ENCODE peak calls at places on chromosome 2, in six cellular contexts. F, W, A, M, C and V are unnamed samples.

GRCh38 chr2:128469875-128470274 is 151.2 kb upstream of the HS6ST1 start:
- DNase-seq in F (no peak), W (no peak), A (no peak), M (no peak), C (no peak), V (no peak)

GRCh38 chr2:62287895-62288589 is 92.1 kb downstream of the B3GNT2 start:
- DNase-seq in F (no peak), W (peak; percentile 80), A (peak; percentile 94), M (peak; percentile 51), C (peak; percentile 64), V (no peak)

GRCh38 chr2:168359082-168359481 is 97.0 kb upstream of the CERS6 start:
- DNase-seq in F (no peak), W (no peak), A (no peak), M (no peak), C (no peak), V (no peak)

GRCh38 chr2:75200140-75200985 is 1.0 kb upstream of the TACR1 start:
- DNase-seq in F (no peak), W (no peak), A (peak; percentile 25), M (peak; percentile 65), C (peak; percentile 64), V (no peak)

GRCh38 chr2:120791961-120792295 is 56.3 kb downstream of the GLI2 start:
- DNase-seq in F (no peak), W (no peak), A (no peak), M (peak; percentile 67), C (peak; percentile 55), V (no peak)

GRCh38 chr2:228768818-228769217 is 502.3 kb downstream of the PID1 start:
- DNase-seq in F (peak; percentile 6), W (no peak), A (no peak), M (no peak), C (peak; percentile 88), V (no peak)

GRCh38 chr2:29962922-29963321 is 41.5 kb upstream of the ALK start:
- DNase-seq in F (no peak), W (no peak), A (no peak), M (no peak), C (no peak), V (no peak)

GRCh38 chr2:9889812-9890261 is 46.6 kb downstream of the TAF1B start:
- DNase-seq in F (no peak), W (no peak), A (peak; percentile 37), M (no peak), C (no peak), V (no peak)

GRCh38 chr2:53403836-53404413 is 363.7 kb upstream of the CHAC2 start:
- DNase-seq in F (no peak), W (no peak), A (peak; percentile 1), M (no peak), C (peak; percentile 97), V (no peak)

GRCh38 chr2:71934595-71935263 is 212.9 kb downstream of the CYP26B1 start:
- DNase-seq in F (no peak), W (peak; percentile 38), A (no peak), M (no peak), C (peak; percentile 14), V (no peak)

GRCh38 chr2:108491848-108492247 is 42.4 kb upstream of the LIMS1 start:
- DNase-seq in F (no peak), W (no peak), A (no peak), M (no peak), C (no peak), V (no peak)

GRCh38 chr2:55361465-55362189 is 58.0 kb downstream of the CCDC88A start:
- DNase-seq in F (no peak), W (no peak), A (peak; percentile 29), M (no peak), C (no peak), V (peak; percentile 6)